ENCODE peak calls at places on chromosomes 1 and 21, in nine cellular contexts. One of them, this sample, is unnamed.

GRCh38 chr1:216456682-216457081 is 33.4 kb upstream of the USH2A start:
- DNase-seq in cardiac septum: no peak
- DNase-seq in GM12892: no peak
- DNase-seq in HFFc6: peak; percentile 86
- DNase-seq in stimulated activated naive CD4-positive, alpha-beta T cell treated with Interleukin-2 at 50 U/mL for 16 hours: no peak
- DNase-seq in activated CD4-positive, CD25-positive, alpha-beta regulatory T cell: no peak
- DNase-seq in Calu3: no peak
- DNase-seq in NCI-H2081: no peak
- DNase-seq in ELR: peak; percentile 84
- DNase-seq in this sample: no peak

GRCh38 chr1:3807769-3808168 is 11.5 kb upstream of the LRRC47 start:
- DNase-seq in activated CD4-positive, CD25-positive, alpha-beta regulatory T cell: no peak
- DNase-seq in ELR: no peak
- DNase-seq in Calu3: no peak
- DNase-seq in cardiac septum: no peak
- DNase-seq in stimulated activated naive CD4-positive, alpha-beta T cell treated with Interleukin-2 at 50 U/mL for 16 hours: no peak
- DNase-seq in NCI-H2081: no peak
- DNase-seq in GM12892: no peak
- DNase-seq in HFFc6: no peak
- DNase-seq in this sample: no peak

GRCh38 chr21:41812679-41813078 is 45.8 kb upstream of the RIPK4 start:
- DNase-seq in NCI-H2081: no peak
- DNase-seq in stimulated activated naive CD4-positive, alpha-beta T cell treated with Interleukin-2 at 50 U/mL for 16 hours: no peak
- DNase-seq in GM12892: no peak
- DNase-seq in cardiac septum: peak; percentile 47
- DNase-seq in HFFc6: no peak
- DNase-seq in Calu3: no peak
- DNase-seq in activated CD4-positive, CD25-positive, alpha-beta regulatory T cell: no peak
- DNase-seq in ELR: no peak
- DNase-seq in this sample: peak; percentile 46

GRCh38 chr1:53868565-53868964 is 21.0 kb downstream of the YIPF1 start:
- DNase-seq in cardiac septum: no peak
- DNase-seq in GM12892: no peak
- DNase-seq in NCI-H2081: no peak
- DNase-seq in HFFc6: no peak
- DNase-seq in activated CD4-positive, CD25-positive, alpha-beta regulatory T cell: no peak
- DNase-seq in stimulated activated naive CD4-positive, alpha-beta T cell treated with Interleukin-2 at 50 U/mL for 16 hours: no peak
- DNase-seq in ELR: peak; percentile 60
- DNase-seq in Calu3: no peak
- DNase-seq in this sample: no peak

GRCh38 chr1:67120855-67121619 is 13.7 kb downstream of the C1orf141 start:
- DNase-seq in activated CD4-positive, CD25-positive, alpha-beta regulatory T cell: no peak
- DNase-seq in NCI-H2081: no peak
- DNase-seq in GM12892: no peak
- DNase-seq in stimulated activated naive CD4-positive, alpha-beta T cell treated with Interleukin-2 at 50 U/mL for 16 hours: no peak
- DNase-seq in ELR: no peak
- DNase-seq in Calu3: no peak
- DNase-seq in cardiac septum: no peak
- DNase-seq in HFFc6: no peak
- DNase-seq in this sample: no peak

GRCh38 chr1:236638935-236639334 is 34.6 kb upstream of the HEATR1 start:
- DNase-seq in Calu3: no peak
- DNase-seq in HFFc6: no peak
- DNase-seq in activated CD4-positive, CD25-positive, alpha-beta regulatory T cell: no peak
- DNase-seq in ELR: no peak
- DNase-seq in GM12892: no peak
- DNase-seq in NCI-H2081: no peak
- DNase-seq in cardiac septum: no peak
- DNase-seq in stimulated activated naive CD4-positive, alpha-beta T cell treated with Interleukin-2 at 50 U/mL for 16 hours: no peak
- DNase-seq in this sample: no peak

GRCh38 chr21:14056771-14057191 is 154.0 kb downstream of the LIPI start:
- DNase-seq in NCI-H2081: no peak
- DNase-seq in HFFc6: no peak
- DNase-seq in activated CD4-positive, CD25-positive, alpha-beta regulatory T cell: no peak
- DNase-seq in Calu3: no peak
- DNase-seq in cardiac septum: no peak
- DNase-seq in ELR: no peak
- DNase-seq in stimulated activated naive CD4-positive, alpha-beta T cell treated with Interleukin-2 at 50 U/mL for 16 hours: no peak
- DNase-seq in GM12892: no peak
- DNase-seq in this sample: peak; percentile 57

GRCh38 chr1:154326546-154327465 is 1.5 kb downstream of the ATP8B2 start:
- DNase-seq in stimulated activated naive CD4-positive, alpha-beta T cell treated with Interleukin-2 at 50 U/mL for 16 hours: no peak
- DNase-seq in cardiac septum: no peak
- DNase-seq in ELR: peak; percentile 51
- DNase-seq in Calu3: no peak
- DNase-seq in HFFc6: peak; percentile 61
- DNase-seq in activated CD4-positive, CD25-positive, alpha-beta regulatory T cell: no peak
- DNase-seq in GM12892: no peak
- DNase-seq in NCI-H2081: peak; percentile 22
- DNase-seq in this sample: no peak

GRCh38 chr1:19312782-19313635 is 883 bp downstream of the SLC66A1 start:
- DNase-seq in cardiac septum: no peak
- DNase-seq in GM12892: no peak
- DNase-seq in HFFc6: no peak
- DNase-seq in activated CD4-positive, CD25-positive, alpha-beta regulatory T cell: no peak
- DNase-seq in stimulated activated naive CD4-positive, alpha-beta T cell treated with Interleukin-2 at 50 U/mL for 16 hours: peak; percentile 40
- DNase-seq in NCI-H2081: no peak
- DNase-seq in Calu3: no peak
- DNase-seq in ELR: no peak
- DNase-seq in this sample: no peak

GRCh38 chr1:202501281-202501680 is 152.8 kb downstream of the PPP1R12B start:
- DNase-seq in ELR: peak; percentile 47
- DNase-seq in NCI-H2081: peak; percentile 33
- DNase-seq in stimulated activated naive CD4-positive, alpha-beta T cell treated with Interleukin-2 at 50 U/mL for 16 hours: no peak
- DNase-seq in activated CD4-positive, CD25-positive, alpha-beta regulatory T cell: no peak
- DNase-seq in GM12892: no peak
- DNase-seq in cardiac septum: no peak
- DNase-seq in HFFc6: peak; percentile 60
- DNase-seq in Calu3: peak; percentile 24
- DNase-seq in this sample: no peak

GRCh38 chr21:41381731-41382130 is 19.9 kb downstream of the MX2 start:
- DNase-seq in HFFc6: no peak
- DNase-seq in activated CD4-positive, CD25-positive, alpha-beta regulatory T cell: no peak
- DNase-seq in NCI-H2081: no peak
- DNase-seq in stimulated activated naive CD4-positive, alpha-beta T cell treated with Interleukin-2 at 50 U/mL for 16 hours: no peak
- DNase-seq in GM12892: no peak
- DNase-seq in Calu3: no peak
- DNase-seq in cardiac septum: no peak
- DNase-seq in ELR: peak; percentile 8
- DNase-seq in this sample: no peak

GRCh38 chr21:35737899-35738341 is 322.4 kb downstream of the SETD4 start:
- DNase-seq in ELR: no peak
- DNase-seq in cardiac septum: no peak
- DNase-seq in HFFc6: no peak
- DNase-seq in GM12892: no peak
- DNase-seq in stimulated activated naive CD4-positive, alpha-beta T cell treated with Interleukin-2 at 50 U/mL for 16 hours: no peak
- DNase-seq in NCI-H2081: no peak
- DNase-seq in activated CD4-positive, CD25-positive, alpha-beta regulatory T cell: no peak
- DNase-seq in Calu3: no peak
- DNase-seq in this sample: no peak

GRCh38 chr1:201032408-201032807 is 8.9 kb upstream of the KIF21B start:
- DNase-seq in stimulated activated naive CD4-positive, alpha-beta T cell treated with Interleukin-2 at 50 U/mL for 16 hours: no peak
- DNase-seq in Calu3: no peak
- DNase-seq in GM12892: no peak
- DNase-seq in HFFc6: no peak
- DNase-seq in activated CD4-positive, CD25-positive, alpha-beta regulatory T cell: no peak
- DNase-seq in ELR: no peak
- DNase-seq in NCI-H2081: no peak
- DNase-seq in cardiac septum: no peak
- DNase-seq in this sample: no peak

GRCh38 chr1:243354511-243355153 is 98.8 kb downstream of the SDCCAG8 start:
- DNase-seq in NCI-H2081: no peak
- DNase-seq in activated CD4-positive, CD25-positive, alpha-beta regulatory T cell: no peak
- DNase-seq in cardiac septum: no peak
- DNase-seq in GM12892: no peak
- DNase-seq in ELR: no peak
- DNase-seq in HFFc6: peak; percentile 8
- DNase-seq in Calu3: no peak
- DNase-seq in stimulated activated naive CD4-positive, alpha-beta T cell treated with Interleukin-2 at 50 U/mL for 16 hours: no peak
- DNase-seq in this sample: no peak

GRCh38 chr1:160354388-160354985 is 11.3 kb downstream of the NCSTN start:
- DNase-seq in GM12892: no peak
- DNase-seq in Calu3: peak; percentile 53
- DNase-seq in cardiac septum: no peak
- DNase-seq in ELR: peak; percentile 49
- DNase-seq in HFFc6: no peak
- DNase-seq in activated CD4-positive, CD25-positive, alpha-beta regulatory T cell: no peak
- DNase-seq in stimulated activated naive CD4-positive, alpha-beta T cell treated with Interleukin-2 at 50 U/mL for 16 hours: no peak
- DNase-seq in NCI-H2081: no peak
- DNase-seq in this sample: no peak

GRCh38 chr1:58573705-58574591 is 3.1 kb downstream of the TACSTD2 start:
- DNase-seq in NCI-H2081: no peak
- DNase-seq in Calu3: peak; percentile 50
- DNase-seq in stimulated activated naive CD4-positive, alpha-beta T cell treated with Interleukin-2 at 50 U/mL for 16 hours: peak; percentile 34
- DNase-seq in activated CD4-positive, CD25-positive, alpha-beta regulatory T cell: no peak
- DNase-seq in HFFc6: no peak
- DNase-seq in GM12892: peak; percentile 48
- DNase-seq in cardiac septum: no peak
- DNase-seq in ELR: no peak
- DNase-seq in this sample: no peak